ENCODE peak calls at places on chromosomes 2 and 18, in five cellular contexts. One of them, this sample, is unnamed. For H3K4me1, the result is how much of the 10 kb centered on the place peaks cover.

GRCh38 chr2:185567940-185568339 is 170.7 kb upstream of the FSIP2 start:
- DNase-seq in tibial nerve: no peak
- DNase-seq in A549: no peak
- DNase-seq in Caco-2: no peak
- DNase-seq in left ventricle myocardium inferior: no peak
- DNase-seq in this sample: no peak

GRCh38 chr2:215277942-215278341 is 33.9 kb upstream of the ATIC start:
- DNase-seq in tibial nerve: no peak
- DNase-seq in A549: no peak
- DNase-seq in Caco-2: no peak
- DNase-seq in left ventricle myocardium inferior: no peak
- DNase-seq in this sample: no peak

GRCh38 chr2:143936758-143937562 is 583.0 kb downstream of the ZEB2 start:
- DNase-seq in tibial nerve: no peak
- DNase-seq in A549: no peak
- DNase-seq in Caco-2: no peak
- DNase-seq in left ventricle myocardium inferior: peak
- DNase-seq in this sample: peak

GRCh38 chr2:96832751-96833507 is 10.9 kb downstream of the ANKRD23 start:
- DNase-seq in tibial nerve: peak
- DNase-seq in A549: peak
- DNase-seq in Caco-2: peak
- DNase-seq in left ventricle myocardium inferior: peak
- DNase-seq in this sample: no peak

GRCh38 chr2:160365691-160366367 is 127.8 kb downstream of the RBMS1 start:
- DNase-seq in tibial nerve: peak
- DNase-seq in A549: no peak
- DNase-seq in Caco-2: no peak
- DNase-seq in left ventricle myocardium inferior: peak
- DNase-seq in this sample: no peak

GRCh38 chr18:69071680-69072079 is 273.8 kb downstream of the CCDC102B start:
- DNase-seq in tibial nerve: no peak
- DNase-seq in A549: no peak
- DNase-seq in Caco-2: no peak
- DNase-seq in left ventricle myocardium inferior: no peak
- DNase-seq in this sample: no peak

GRCh38 chr2:101114815-101115214 is 36.4 kb downstream of the TBC1D8 start:
- DNase-seq in tibial nerve: no peak
- DNase-seq in A549: no peak
- DNase-seq in Caco-2: no peak
- DNase-seq in left ventricle myocardium inferior: no peak
- DNase-seq in this sample: no peak

GRCh38 chr2:42171396-42171971 is 2.3 kb downstream of the EML4 start:
- DNase-seq in tibial nerve: no peak
- DNase-seq in A549: no peak
- DNase-seq in Caco-2: no peak
- DNase-seq in left ventricle myocardium inferior: no peak
- DNase-seq in this sample: peak

GRCh38 chr2:166892397-166892796 is 4.1 kb downstream of the XIRP2 start:
- DNase-seq in tibial nerve: no peak
- DNase-seq in A549: no peak
- DNase-seq in Caco-2: no peak
- DNase-seq in left ventricle myocardium inferior: no peak
- DNase-seq in this sample: no peak

GRCh38 chr2:219174801-219175200 is 1.9 kb downstream of the CNPPD1 start:
- DNase-seq in tibial nerve: no peak
- DNase-seq in A549: no peak
- DNase-seq in Caco-2: no peak
- DNase-seq in left ventricle myocardium inferior: no peak
- DNase-seq in this sample: no peak

GRCh38 chr18:38497281-38497680 is 931.7 kb upstream of the CELF4 start:
- DNase-seq in tibial nerve: no peak
- DNase-seq in A549: no peak
- DNase-seq in Caco-2: no peak
- DNase-seq in left ventricle myocardium inferior: no peak
- DNase-seq in this sample: no peak

GRCh38 chr2:212537311-212538155 is 1.1 kb downstream of the ERBB4 start:
- DNase-seq in tibial nerve: no peak
- DNase-seq in A549: no peak
- DNase-seq in Caco-2: peak
- DNase-seq in left ventricle myocardium inferior: peak
- DNase-seq in this sample: no peak

GRCh38 chr2:27746325-27746724 is 25.2 kb upstream of the MRPL33 start:
- DNase-seq in tibial nerve: no peak
- DNase-seq in A549: no peak
- DNase-seq in Caco-2: no peak
- DNase-seq in left ventricle myocardium inferior: no peak
- DNase-seq in this sample: no peak

GRCh38 chr2:128779301-128780095 is 460.8 kb upstream of the HS6ST1 start:
- DNase-seq in tibial nerve: no peak
- DNase-seq in A549: no peak
- DNase-seq in Caco-2: no peak
- DNase-seq in left ventricle myocardium inferior: no peak
- DNase-seq in this sample: no peak

GRCh38 chr18:7830468-7830867 is 263.4 kb downstream of the PTPRM start:
- DNase-seq in tibial nerve: no peak
- DNase-seq in A549: no peak
- DNase-seq in Caco-2: no peak
- DNase-seq in left ventricle myocardium inferior: no peak
- DNase-seq in this sample: no peak

GRCh38 chr2:65193446-65193845 is 34.2 kb upstream of the ACTR2 start:
- DNase-seq in tibial nerve: no peak
- DNase-seq in A549: no peak
- DNase-seq in Caco-2: no peak
- DNase-seq in left ventricle myocardium inferior: no peak
- DNase-seq in this sample: no peak

GRCh38 chr2:54469484-54470053 is 13.4 kb downstream of the SPTBN1 start:
- DNase-seq in tibial nerve: no peak
- DNase-seq in A549: no peak
- DNase-seq in Caco-2: no peak
- DNase-seq in left ventricle myocardium inferior: no peak
- DNase-seq in this sample: no peak

GRCh38 chr2:33491685-33492084 is 15.2 kb downstream of the RASGRP3 start:
- DNase-seq in tibial nerve: no peak
- DNase-seq in A549: no peak
- DNase-seq in Caco-2: peak
- DNase-seq in left ventricle myocardium inferior: no peak
- DNase-seq in this sample: no peak

GRCh38 chr2:56531668-56532420 is 348.1 kb downstream of the CCDC85A start:
- DNase-seq in tibial nerve: no peak
- DNase-seq in A549: no peak
- DNase-seq in Caco-2: no peak
- DNase-seq in left ventricle myocardium inferior: no peak
- DNase-seq in this sample: no peak

GRCh38 chr18:3189884-3190283 is 29.9 kb downstream of the MYOM1 start:
- DNase-seq in tibial nerve: no peak
- DNase-seq in A549: no peak
- DNase-seq in Caco-2: no peak
- DNase-seq in left ventricle myocardium inferior: no peak
- DNase-seq in this sample: no peak

GRCh38 chr2:100393362-100393761 is 24.1 kb downstream of the CHST10 start:
- DNase-seq in tibial nerve: no peak
- DNase-seq in A549: no peak
- DNase-seq in Caco-2: no peak
- DNase-seq in left ventricle myocardium inferior: no peak
- DNase-seq in this sample: no peak

GRCh38 chr2:40213071-40213470 is 238.8 kb downstream of the SLC8A1 start:
- DNase-seq in tibial nerve: no peak
- DNase-seq in A549: no peak
- DNase-seq in Caco-2: no peak
- DNase-seq in left ventricle myocardium inferior: no peak
- DNase-seq in this sample: no peak

GRCh38 chr18:39840406-39840805 is 2114.6 kb upstream of the PIK3C3 start:
- DNase-seq in tibial nerve: no peak
- DNase-seq in A549: no peak
- DNase-seq in Caco-2: no peak
- DNase-seq in left ventricle myocardium inferior: no peak
- DNase-seq in this sample: no peak

GRCh38 chr2:235599596-235600338 is 105.9 kb downstream of the AGAP1 start:
- DNase-seq in tibial nerve: no peak
- DNase-seq in A549: no peak
- DNase-seq in Caco-2: no peak
- DNase-seq in left ventricle myocardium inferior: no peak
- DNase-seq in this sample: no peak

GRCh38 chr2:151845884-151846283 is 17.7 kb upstream of the ARL5A start:
- DNase-seq in tibial nerve: no peak
- DNase-seq in A549: no peak
- DNase-seq in Caco-2: no peak
- DNase-seq in left ventricle myocardium inferior: no peak
- DNase-seq in this sample: no peak

GRCh38 chr2:111121028-111121872 is 536 bp downstream of the BCL2L11 start:
- DNase-seq in tibial nerve: peak
- DNase-seq in A549: no peak
- DNase-seq in Caco-2: peak
- DNase-seq in left ventricle myocardium inferior: peak
- DNase-seq in this sample: peak

GRCh38 chr2:8461341-8461740 is 220.5 kb upstream of the ID2 start:
- DNase-seq in tibial nerve: no peak
- DNase-seq in A549: no peak
- DNase-seq in Caco-2: no peak
- DNase-seq in left ventricle myocardium inferior: no peak
- DNase-seq in this sample: no peak

GRCh38 chr2:105052773-105053172 is 14.9 kb downstream of the MRPS9 start:
- DNase-seq in tibial nerve: no peak
- DNase-seq in A549: no peak
- DNase-seq in Caco-2: no peak
- DNase-seq in left ventricle myocardium inferior: peak
- DNase-seq in this sample: no peak

GRCh38 chr2:200356794-200357472 is 50.4 kb downstream of the SPATS2L start:
- DNase-seq in tibial nerve: no peak
- DNase-seq in A549: no peak
- DNase-seq in Caco-2: no peak
- DNase-seq in left ventricle myocardium inferior: no peak
- DNase-seq in this sample: no peak
- H3K4me1 ChIP-seq in tibial nerve: under half
- H3K4me1 ChIP-seq in A549: under half
- H3K4me1 ChIP-seq in Caco-2: half or more
- H3K4me1 ChIP-seq in left ventricle myocardium inferior: half or more
- H3K4me1 ChIP-seq in this sample: under half

DNA sequence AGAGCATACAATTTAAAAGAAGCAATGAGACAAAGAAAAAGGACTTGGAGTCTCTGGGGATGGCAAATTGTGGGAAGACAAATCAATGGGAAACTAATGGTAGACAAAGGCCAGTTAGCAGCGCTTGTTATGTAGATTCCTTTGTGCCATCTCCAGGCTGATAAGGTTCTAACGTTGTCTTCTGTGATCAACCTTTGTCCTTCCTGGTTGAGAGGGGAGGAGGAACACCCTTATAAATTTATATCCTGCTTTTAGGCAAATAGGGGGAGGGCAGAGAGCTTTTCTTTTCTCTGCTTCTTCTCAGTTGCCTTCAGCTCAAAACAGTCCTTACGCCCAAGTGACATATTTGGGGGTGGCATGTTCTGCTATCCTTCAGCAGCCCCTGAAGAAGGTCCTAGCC is 89.8 kb downstream of the STPG4 start:
- DNase-seq in tibial nerve: no peak
- DNase-seq in A549: no peak
- DNase-seq in Caco-2: no peak
- DNase-seq in left ventricle myocardium inferior: no peak
- DNase-seq in this sample: no peak
- H3K4me1 ChIP-seq in tibial nerve: under half
- H3K4me1 ChIP-seq in A549: half or more
- H3K4me1 ChIP-seq in Caco-2: half or more
- H3K4me1 ChIP-seq in left ventricle myocardium inferior: half or more
- H3K4me1 ChIP-seq in this sample: under half

DNA sequence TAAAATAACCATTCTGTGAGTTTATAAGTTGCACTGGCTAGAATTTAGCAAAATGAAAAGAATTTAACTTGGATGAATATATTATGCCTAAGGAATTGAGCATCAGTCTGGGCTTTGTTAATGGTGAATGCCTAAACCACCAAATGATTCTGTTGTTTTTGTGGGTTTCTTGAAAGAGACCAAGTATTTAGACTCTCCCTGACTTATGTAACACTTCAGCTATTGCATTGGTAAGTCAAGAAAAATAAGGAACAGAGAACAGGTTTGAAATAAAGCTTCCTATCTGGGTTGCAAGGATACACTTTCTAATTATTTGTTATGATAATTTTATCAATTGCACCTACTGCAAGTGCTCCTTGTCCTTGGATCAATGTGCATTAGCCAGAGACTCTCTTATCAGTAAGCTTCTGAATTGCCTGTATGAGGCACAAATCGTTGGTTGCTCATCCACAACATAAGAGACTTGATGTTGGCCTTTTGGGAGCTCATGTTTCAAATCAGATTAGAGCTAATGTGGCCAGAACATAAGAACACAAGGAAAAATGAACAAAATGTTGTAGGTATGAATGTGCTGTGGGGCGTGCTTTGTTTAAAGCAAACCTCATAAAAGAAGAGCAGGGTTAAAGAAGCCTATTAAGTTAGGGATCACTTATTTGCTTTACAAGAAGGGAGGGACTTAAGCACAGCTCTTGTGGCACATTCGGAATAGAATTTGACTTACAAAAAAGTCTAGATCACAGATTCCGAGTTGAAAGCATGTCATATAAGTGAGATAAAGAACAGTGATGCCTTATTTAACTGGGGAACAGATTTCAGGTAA is 37.2 kb downstream of the PRKCE start:
- DNase-seq in tibial nerve: no peak
- DNase-seq in A549: no peak
- DNase-seq in Caco-2: no peak
- DNase-seq in left ventricle myocardium inferior: no peak
- DNase-seq in this sample: no peak
- H3K4me1 ChIP-seq in tibial nerve: under half
- H3K4me1 ChIP-seq in A549: under half
- H3K4me1 ChIP-seq in Caco-2: under half
- H3K4me1 ChIP-seq in left ventricle myocardium inferior: half or more
- H3K4me1 ChIP-seq in this sample: under half

GRCh38 chr2:127101048-127101611 is 5.8 kb downstream of the BIN1 start:
- DNase-seq in tibial nerve: no peak
- DNase-seq in A549: no peak
- DNase-seq in Caco-2: no peak
- DNase-seq in left ventricle myocardium inferior: no peak
- DNase-seq in this sample: no peak

GRCh38 chr2:127101756-127102463 is 5.0 kb downstream of the BIN1 start:
- DNase-seq in tibial nerve: no peak
- DNase-seq in A549: no peak
- DNase-seq in Caco-2: no peak
- DNase-seq in left ventricle myocardium inferior: no peak
- DNase-seq in this sample: no peak

GRCh38 chr2:127103243-127104165 is 3.5 kb downstream of the BIN1 start:
- DNase-seq in tibial nerve: no peak
- DNase-seq in A549: no peak
- DNase-seq in Caco-2: peak
- DNase-seq in left ventricle myocardium inferior: no peak
- DNase-seq in this sample: no peak

GRCh38 chr2:127104166-127104660 is 2.7 kb downstream of the BIN1 start:
- DNase-seq in tibial nerve: no peak
- DNase-seq in A549: no peak
- DNase-seq in Caco-2: peak
- DNase-seq in left ventricle myocardium inferior: no peak
- DNase-seq in this sample: no peak

GRCh38 chr2:127102464-127103242 is 4.3 kb downstream of the BIN1 start:
- DNase-seq in tibial nerve: no peak
- DNase-seq in A549: no peak
- DNase-seq in Caco-2: no peak
- DNase-seq in left ventricle myocardium inferior: no peak
- DNase-seq in this sample: no peak
- H3K4me1 ChIP-seq in tibial nerve: under half
- H3K4me1 ChIP-seq in A549: half or more
- H3K4me1 ChIP-seq in Caco-2: half or more
- H3K4me1 ChIP-seq in left ventricle myocardium inferior: under half
- H3K4me1 ChIP-seq in this sample: under half

This sample was measured in CD4-positive, CD25-positive, alpha-beta regulatory T cell.